ENCODE peak calls at places on chromosome 18, in eight cellular contexts. S is activated naive CD4-positive, alpha-beta T cell; X is T-cell; Y is stromal cell of bone marrow; O is HEK293T; I is tibial artery; B is psoas muscle; C is HCEC 1CT. V is an unnamed sample.

GRCh38 chr18:32470136-32470712 is 458 bp downstream of the GAREM1 start:
- DNase-seq in S (no peak), X (peak; percentile 7), Y (no peak), O (peak; percentile 64), I (peak; percentile 32), B (peak; percentile 61), C (peak; percentile 27), V (no peak)

GRCh38 chr18:61731169-61731568 is 161.6 kb downstream of the RNF152 start:
- DNase-seq in S (no peak), X (no peak), Y (no peak), O (no peak), I (no peak), B (no peak), C (no peak), V (no peak)

GRCh38 chr18:49072524-49072934 is 121.8 kb upstream of the SMAD7 start:
- DNase-seq in S (no peak), X (no peak), Y (peak; percentile 80), O (no peak), I (no peak), B (no peak), C (no peak), V (no peak)

GRCh38 chr18:30658306-30658705 is 384.2 kb downstream of the DSC3 start:
- DNase-seq in S (no peak), X (no peak), Y (no peak), O (no peak), I (no peak), B (no peak), C (no peak), V (no peak)

GRCh38 chr18:27860701-27861107 is 316.2 kb downstream of the CDH2 start:
- DNase-seq in S (no peak), X (no peak), Y (peak; percentile 35), O (no peak), I (no peak), B (no peak), C (peak; percentile 23), V (no peak)

GRCh38 chr18:57585846-57586242 is 658 bp downstream of the FECH start:
- DNase-seq in S (no peak), X (no peak), Y (no peak), O (peak; percentile 7), I (no peak), B (no peak), C (no peak), V (no peak)

GRCh38 chr18:74040459-74041332 is 106.9 kb downstream of the FBXO15 start:
- DNase-seq in S (peak; percentile 63), X (peak; percentile 63), Y (no peak), O (peak; percentile 62), I (no peak), B (no peak), C (no peak), V (no peak)

GRCh38 chr18:2979027-2979570 is 33.8 kb downstream of the LPIN2 start:
- DNase-seq in S (no peak), X (no peak), Y (peak; percentile 43), O (no peak), I (no peak), B (no peak), C (peak; percentile 80), V (no peak)

GRCh38 chr18:27313678-27314077 is 128.6 kb upstream of the CHST9 start:
- DNase-seq in S (no peak), X (no peak), Y (no peak), O (no peak), I (no peak), B (no peak), C (no peak), V (no peak)

GRCh38 chr18:76970749-76971148 is 148.4 kb downstream of the ZNF236 start:
- DNase-seq in S (no peak), X (no peak), Y (no peak), O (no peak), I (no peak), B (no peak), C (no peak), V (no peak)

GRCh38 chr18:60556326-60556725 is 183.8 kb upstream of the MC4R start:
- DNase-seq in S (no peak), X (no peak), Y (no peak), O (no peak), I (no peak), B (no peak), C (no peak), V (no peak)

GRCh38 chr18:42473611-42474010 is 518.6 kb downstream of the PIK3C3 start:
- DNase-seq in S (no peak), X (no peak), Y (no peak), O (no peak), I (no peak), B (no peak), C (no peak), V (no peak)

GRCh38 chr18:49561377-49562193 is at the start of gene LIPG:
- DNase-seq in S (no peak), X (peak; percentile 10), Y (peak; percentile 22), O (peak; percentile 64), I (no peak), B (peak; percentile 25), C (peak; percentile 48), V (peak; percentile 89)

V was measured in foreskin keratinocyte.